ENCODE peak calls at places on chromosome 11, in eight cellular contexts. D, N, R, J, I, U, E and K are unnamed samples.

GRCh38 chr11:3169235-3169951 is 4.3 kb upstream of the OSBPL5 start:
- DNase-seq in I (peak; percentile 55), D (no peak), U (peak; percentile 69), J (no peak), E (no peak), R (no peak), N (no peak), K (no peak)

GRCh38 chr11:126712017-126712625 is 288.4 kb downstream of the KIRREL3 start:
- DNase-seq in D (no peak), J (no peak), I (no peak), R (no peak), U (no peak), N (no peak), E (no peak), K (no peak)

GRCh38 chr11:34567733-34568132 is 53.2 kb upstream of the EHF start:
- DNase-seq in E (no peak), N (no peak), D (no peak), I (no peak), R (no peak), U (no peak), J (no peak), K (no peak)

GRCh38 chr11:44622190-44622650 is 56.8 kb downstream of the CD82 start:
- DNase-seq in R (no peak), E (no peak), J (no peak), U (no peak), D (no peak), N (no peak), I (peak; percentile 32), K (no peak)

GRCh38 chr11:117045956-117046355 is 52.3 kb downstream of the SIK3 start:
- DNase-seq in I (no peak), N (no peak), U (no peak), E (no peak), R (peak; percentile 47), D (no peak), J (no peak), K (no peak)

GRCh38 chr11:71244116-71244815 is 8.1 kb downstream of the SHANK2 start:
- DNase-seq in J (no peak), D (no peak), I (no peak), U (no peak), E (no peak), R (no peak), N (no peak), K (no peak)

GRCh38 chr11:80937831-80938230 is 1497.0 kb upstream of the TENM4 start:
- DNase-seq in U (no peak), J (no peak), D (no peak), I (no peak), N (no peak), E (no peak), R (no peak), K (no peak)

GRCh38 chr11:4495487-4495886 is 13.0 kb downstream of the OR52K1 start:
- DNase-seq in R (no peak), E (no peak), U (no peak), J (no peak), D (no peak), I (no peak), N (no peak), K (no peak)

GRCh38 chr11:20754957-20755356 is 85.6 kb downstream of the NELL1 start:
- DNase-seq in E (no peak), R (no peak), D (no peak), U (no peak), I (no peak), N (no peak), J (no peak), K (no peak)

GRCh38 chr11:57638005-57638760 is 11.5 kb downstream of the YPEL4 start:
- DNase-seq in U (peak; percentile 80), E (no peak), N (no peak), J (no peak), D (no peak), R (no peak), I (peak; percentile 79), K (peak; percentile 41)

GRCh38 chr11:68803766-68804165 is 38.0 kb downstream of the CPT1A start:
- DNase-seq in I (no peak), R (no peak), N (no peak), E (no peak), J (no peak), U (no peak), D (no peak), K (no peak)

GRCh38 chr11:85540181-85540580 is 87.0 kb downstream of the DLG2 start:
- DNase-seq in I (no peak), D (no peak), J (no peak), R (no peak), E (no peak), N (no peak), U (no peak), K (no peak)

GRCh38 chr11:64916040-64916847 is 765 bp downstream of the ATG2A start:
- DNase-seq in U (peak; percentile 41), R (no peak), J (no peak), I (peak; percentile 70), E (no peak), D (peak; percentile 51), N (no peak), K (no peak)

GRCh38 chr11:123161386-123161785 is 33.7 kb downstream of the CLMP start:
- DNase-seq in U (no peak), J (no peak), I (no peak), D (no peak), N (no peak), R (no peak), E (no peak), K (no peak)

GRCh38 chr11:64854534-64855502 is 10.4 kb upstream of the CDC42BPG start:
- DNase-seq in J (no peak), N (no peak), D (peak; percentile 95), I (peak; percentile 88), U (no peak), E (peak; percentile 63), R (no peak), K (peak; percentile 63)

GRCh38 chr11:88327061-88327460 is 10.5 kb downstream of the CTSC start:
- DNase-seq in N (no peak), D (no peak), E (no peak), I (no peak), U (no peak), J (no peak), R (no peak), K (no peak)

GRCh38 chr11:24240496-24240895 is 256.4 kb upstream of the LUZP2 start:
- DNase-seq in D (no peak), U (no peak), E (no peak), R (no peak), I (no peak), J (no peak), N (no peak), K (no peak)

GRCh38 chr11:128709402-128709801 is 15.5 kb downstream of the FLI1 start:
- DNase-seq in D (no peak), U (no peak), E (no peak), J (no peak), R (no peak), N (no peak), I (no peak), K (peak; percentile 99)

GRCh38 chr11:131678658-131679340 is 308.4 kb downstream of the NTM start:
- DNase-seq in D (no peak), U (no peak), I (no peak), E (no peak), N (no peak), R (no peak), J (no peak), K (no peak)